ENCODE peak calls at places on chromosomes 4 and X, in eight cellular contexts. D, M, C, U, E, V, L and G are unnamed samples.

GRCh38 chr4:150769845-150770244 is 187.9 kb downstream of the MAB21L2 start:
- DNase-seq in D (no peak), U (no peak), V (no peak), C (no peak), E (no peak), M (no peak), L (no peak), G (no peak)

GRCh38 chrX:131752493-131753198 is 208.8 kb downstream of the OR13H1 start:
- DNase-seq in C (peak; percentile 86), L (no peak), E (no peak), D (peak; percentile 78), V (no peak), U (peak; percentile 79), M (no peak), G (no peak)

GRCh38 chr4:46211406-46211805 is 87.6 kb upstream of the GABRG1 start:
- DNase-seq in M (no peak), L (no peak), E (no peak), C (no peak), U (no peak), V (no peak), D (no peak), G (no peak)

GRCh38 chr4:28948501-28948900 is 1771.7 kb upstream of the PCDH7 start:
- DNase-seq in V (no peak), E (no peak), L (no peak), M (no peak), C (no peak), U (no peak), D (no peak), G (no peak)

GRCh38 chr4:25862411-25863346 is at the start of gene SEL1L3:
- DNase-seq in D (no peak), M (peak; percentile 51), C (peak; percentile 80), V (peak; percentile 68), E (peak; percentile 66), L (peak; percentile 76), U (peak; percentile 41), G (peak; percentile 12)

GRCh38 chr4:142567199-142567598 is 278.9 kb downstream of the INPP4B start:
- DNase-seq in L (peak; percentile 68), V (peak; percentile 57), E (no peak), D (no peak), M (no peak), U (peak; percentile 32), C (no peak), G (no peak)

GRCh38 chrX:97740044-97740443 is 856.3 kb downstream of the RPA4 start:
- DNase-seq in E (no peak), V (no peak), M (no peak), C (no peak), D (no peak), L (no peak), U (no peak), G (no peak)

GRCh38 chrX:68433981-68434299 is 645 bp upstream of the OPHN1 start:
- DNase-seq in E (no peak), M (no peak), C (no peak), U (no peak), D (no peak), L (no peak), V (no peak), G (no peak)

GRCh38 chr4:138192113-138192512 is 50.0 kb downstream of the SLC7A11 start:
- DNase-seq in D (no peak), L (no peak), V (no peak), U (no peak), C (no peak), M (no peak), E (no peak), G (no peak)

GRCh38 chr4:112516401-112517066 is 554 bp upstream of the NEUROG2 start:
- DNase-seq in L (no peak), M (peak; percentile 79), E (no peak), V (peak; percentile 83), C (peak; percentile 78), U (no peak), D (no peak), G (peak; percentile 29)

GRCh38 chr4:185682236-185682635 is 129.8 kb downstream of the SORBS2 start:
- DNase-seq in M (no peak), L (no peak), V (no peak), D (no peak), E (no peak), U (no peak), C (no peak), G (no peak)

GRCh38 chr4:153440475-153440874 is 25.7 kb upstream of the TMEM131L start:
- DNase-seq in M (no peak), D (no peak), U (no peak), V (no peak), L (no peak), E (no peak), C (no peak), G (no peak)

GRCh38 chr4:151250706-151251105 is 26.3 kb upstream of the PRSS48 start:
- DNase-seq in U (no peak), M (no peak), L (no peak), C (no peak), V (peak; percentile 63), D (no peak), E (no peak), G (no peak)

GRCh38 chrX:134604701-134605271 is 53.5 kb downstream of the PLAC1 start:
- DNase-seq in U (no peak), V (no peak), D (no peak), M (peak; percentile 80), C (no peak), E (no peak), L (peak; percentile 15), G (peak; percentile 82)

GRCh38 chrX:118520206-118520857 is 24.7 kb downstream of the DOCK11 start:
- DNase-seq in D (peak; percentile 43), M (no peak), C (no peak), V (no peak), U (no peak), L (no peak), E (no peak), G (no peak)

GRCh38 chr4:5992171-5993062 is 25.8 kb downstream of the C4orf50 start:
- DNase-seq in V (peak; percentile 20), L (no peak), M (peak; percentile 79), U (no peak), E (no peak), D (no peak), C (no peak), G (no peak)

GRCh38 chrX:130108647-130109428 is 1.5 kb downstream of the ELF4 start:
- DNase-seq in U (no peak), D (no peak), L (peak; percentile 85), E (peak; percentile 58), M (no peak), C (peak; percentile 80), V (no peak), G (no peak)

GRCh38 chr4:184444953-184445309 is 29.4 kb downstream of the IRF2 start:
- DNase-seq in V (no peak), C (no peak), M (no peak), L (no peak), D (no peak), U (no peak), E (no peak), G (no peak)

GRCh38 chr4:179625391-179625790 is 2183.2 kb upstream of the AGA start:
- DNase-seq in L (no peak), U (no peak), V (no peak), C (no peak), M (no peak), E (no peak), D (no peak), G (no peak)

GRCh38 chr4:687048-687974 is 1.6 kb downstream of the SLC49A3 start:
- DNase-seq in U (no peak), E (no peak), L (peak; percentile 96), C (peak; percentile 93), V (peak; percentile 76), M (no peak), D (peak; percentile 71), G (no peak)

GRCh38 chrX:40049084-40049641 is 48.6 kb downstream of the BCOR start:
- DNase-seq in E (no peak), U (no peak), D (no peak), M (no peak), L (no peak), C (peak; percentile 28), V (no peak), G (no peak)

GRCh38 chrX:2474963-2475726 is 25.6 kb downstream of the DHRSX start:
- DNase-seq in E (no peak), V (no peak), C (no peak), L (no peak), M (no peak), U (no peak), D (no peak), G (no peak)

GRCh38 chrX:151966236-151966635 is 8.2 kb downstream of the GABRE start:
- DNase-seq in M (no peak), D (no peak), V (no peak), U (no peak), E (no peak), C (no peak), L (no peak), G (no peak)